ENCODE peak calls at places on chromosome 14, in four cellular contexts. S is T-cell, L is D341Med, D is T-helper 1 cell. R is an unnamed sample.

GRCh38 chr14:56803816-56804535 is 6.3 kb downstream of the OTX2 start:
- DNase-seq in S (no peak), L (no peak), D (no peak), R (no peak)

GRCh38 chr14:68759912-68760311 is 33.0 kb downstream of the ZFP36L1 start:
- DNase-seq in S (no peak), L (no peak), D (no peak), R (no peak)

GRCh38 chr14:33297565-33297964 is 358.9 kb downstream of the NPAS3 start:
- DNase-seq in S (no peak), L (no peak), D (no peak), R (no peak)

GRCh38 chr14:99191663-99192621 is 80.1 kb downstream of the BCL11B start:
- DNase-seq in S (peak), L (peak), D (peak), R (no peak)

GRCh38 chr14:95664046-95664445 is 22.2 kb upstream of the TCL1B start:
- DNase-seq in S (no peak), L (no peak), D (no peak), R (no peak)

GRCh38 chr14:38336298-38336697 is 80.4 kb upstream of the CLEC14A start:
- DNase-seq in S (no peak), L (no peak), D (no peak), R (no peak)

GRCh38 chr14:31084385-31084784 is 58.2 kb upstream of the STRN3 start:
- DNase-seq in S (no peak), L (no peak), D (no peak), R (no peak)

GRCh38 chr14:21084988-21085853 is 13.2 kb downstream of the ZNF219 start:
- DNase-seq in S (no peak), L (no peak), D (no peak), R (no peak)

GRCh38 chr14:103542545-103543088 is 13.6 kb downstream of the TRMT61A start:
- DNase-seq in S (no peak), L (no peak), D (no peak), R (no peak)

GRCh38 chr14:69268763-69269162 is 8.8 kb downstream of the GALNT16 start:
- DNase-seq in S (no peak), L (no peak), D (no peak), R (no peak)

GRCh38 chr14:71290960-71291466 is 383.8 kb downstream of the PCNX1 start:
- DNase-seq in S (no peak), L (no peak), D (no peak), R (no peak)

GRCh38 chr14:78752789-78753188 is 582.6 kb downstream of the NRXN3 start:
- DNase-seq in S (no peak), L (no peak), D (no peak), R (no peak)

GRCh38 chr14:54114941-54115340 is 158.3 kb upstream of the BMP4 start:
- DNase-seq in S (no peak), L (no peak), D (no peak), R (no peak)

GRCh38 chr14:100722367-100722766 is 4.3 kb upstream of the DLK1 start:
- DNase-seq in S (no peak), L (no peak), D (no peak), R (no peak)

GRCh38 chr14:104968541-104969401 is 9.4 kb downstream of the AHNAK2 start:
- DNase-seq in S (no peak), L (no peak), D (no peak), R (no peak)

GRCh38 chr14:28382460-28383220 is 383.9 kb upstream of the FOXG1 start:
- DNase-seq in S (no peak), L (no peak), D (no peak), R (no peak)

GRCh38 chr14:91354221-91354916 is 63.3 kb downstream of the CCDC88C start:
- DNase-seq in S (no peak), L (no peak), D (no peak), R (no peak)

GRCh38 chr14:99786423-99787051 is 6.7 kb upstream of the EML1 start:
- DNase-seq in S (no peak), L (no peak), D (no peak), R (no peak)

GRCh38 chr14:53953828-53954550 is 2.6 kb downstream of the BMP4 start:
- DNase-seq in S (no peak), L (no peak), D (no peak), R (no peak)

GRCh38 chr14:61090432-61091216 is 109.6 kb downstream of the SLC38A6 start:
- DNase-seq in S (no peak), L (no peak), D (no peak), R (no peak)

GRCh38 chr14:55766071-55766470 is 186.1 kb downstream of the KTN1 start:
- DNase-seq in S (no peak), L (no peak), D (no peak), R (no peak)

GRCh38 chr14:51889851-51890250 is 29.4 kb downstream of the GNG2 start:
- DNase-seq in S (no peak), L (no peak), D (no peak), R (no peak)

GRCh38 chr14:59754256-59754655 is 116.3 kb downstream of the RTN1 start:
- DNase-seq in S (no peak), L (no peak), D (no peak), R (no peak)